ENCODE peak calls at places on chromosome 1, in six cellular contexts. One of them, this sample, is unnamed.

GRCh38 chr1:157073944-157074685 is 25.5 kb downstream of the ETV3L start:
- DNase-seq in neuronal stem cell: peak; percentile 40
- DNase-seq in mesenchymal stem cell: peak; percentile 74
- DNase-seq in H9: peak; percentile 91
- DNase-seq in H1: peak; percentile 84
- DNase-seq in IMR-90: peak; percentile 68
- DNase-seq in this sample: peak; percentile 81

GRCh38 chr1:1371741-1372711 is 3.0 kb downstream of the AURKAIP1 start:
- DNase-seq in IMR-90: peak; percentile 38
- DNase-seq in H9: peak; percentile 90
- DNase-seq in mesenchymal stem cell: peak; percentile 68
- DNase-seq in neuronal stem cell: no peak
- DNase-seq in H1: peak; percentile 99
- DNase-seq in this sample: peak; percentile 66

GRCh38 chr1:145997156-145998023 is 1.0 kb upstream of the TXNIP start:
- DNase-seq in IMR-90: no peak
- DNase-seq in neuronal stem cell: no peak
- DNase-seq in H9: no peak
- DNase-seq in mesenchymal stem cell: no peak
- DNase-seq in H1: no peak
- DNase-seq in this sample: peak; percentile 40

GRCh38 chr1:173164178-173164577 is 43.0 kb downstream of the TNFSF4 start:
- DNase-seq in H9: no peak
- DNase-seq in IMR-90: no peak
- DNase-seq in H1: no peak
- DNase-seq in mesenchymal stem cell: no peak
- DNase-seq in neuronal stem cell: no peak
- DNase-seq in this sample: no peak

GRCh38 chr1:229286099-229286766 is 15.3 kb downstream of the RAB4A start:
- DNase-seq in neuronal stem cell: no peak
- DNase-seq in mesenchymal stem cell: peak; percentile 47
- DNase-seq in H9: no peak
- DNase-seq in IMR-90: no peak
- DNase-seq in H1: no peak
- DNase-seq in this sample: no peak

GRCh38 chr1:16129316-16129715 is 26.6 kb downstream of the EPHA2 start:
- DNase-seq in neuronal stem cell: no peak
- DNase-seq in H9: no peak
- DNase-seq in IMR-90: no peak
- DNase-seq in H1: no peak
- DNase-seq in mesenchymal stem cell: no peak
- DNase-seq in this sample: no peak

GRCh38 chr1:182259229-182259872 is 132.2 kb downstream of the GLUL start:
- DNase-seq in mesenchymal stem cell: peak; percentile 10
- DNase-seq in IMR-90: no peak
- DNase-seq in neuronal stem cell: no peak
- DNase-seq in H9: no peak
- DNase-seq in H1: no peak
- DNase-seq in this sample: no peak

GRCh38 chr1:37890378-37891014 is 31.1 kb upstream of the MTF1 start:
- DNase-seq in H1: no peak
- DNase-seq in mesenchymal stem cell: peak; percentile 27
- DNase-seq in IMR-90: peak; percentile 43
- DNase-seq in neuronal stem cell: no peak
- DNase-seq in H9: no peak
- DNase-seq in this sample: peak; percentile 44

GRCh38 chr1:70978623-70979022 is 69.0 kb downstream of the PTGER3 start:
- DNase-seq in IMR-90: no peak
- DNase-seq in neuronal stem cell: no peak
- DNase-seq in H9: no peak
- DNase-seq in mesenchymal stem cell: no peak
- DNase-seq in H1: no peak
- DNase-seq in this sample: no peak

DNA sequence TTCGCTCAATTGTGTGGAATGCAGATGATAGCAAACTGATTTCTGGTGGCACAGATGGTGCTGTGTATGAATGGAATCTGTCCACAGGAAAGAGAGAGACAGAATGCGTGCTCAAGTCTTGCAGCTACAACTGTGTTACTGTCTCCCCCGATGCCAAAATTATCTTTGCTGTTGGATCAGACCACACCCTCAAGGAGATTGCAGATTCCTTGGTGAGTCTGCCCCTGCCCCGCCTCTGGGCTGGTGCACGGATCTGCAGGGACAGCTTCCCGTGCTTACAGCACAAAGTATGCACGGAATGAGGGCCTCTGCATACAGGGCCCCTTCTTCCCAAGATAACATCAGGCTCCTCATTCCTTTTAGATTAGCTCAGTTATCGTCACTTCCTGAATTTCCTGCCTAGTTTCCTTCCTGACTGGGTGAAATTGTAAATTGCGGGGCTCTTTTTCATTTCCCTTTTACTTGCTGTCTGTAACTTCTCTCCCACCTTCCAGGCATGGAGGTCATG is 34.6 kb downstream of the CFAP57 start:
- DNase-seq in IMR-90: peak; percentile 98
- DNase-seq in H9: peak; percentile 94
- DNase-seq in H1: no peak
- DNase-seq in mesenchymal stem cell: peak; percentile 96
- DNase-seq in neuronal stem cell: no peak
- DNase-seq in this sample: peak; percentile 100
- H4K8ac ChIP-seq in IMR-90: peak overlapping the region; percentile 98
- H4K8ac ChIP-seq in H9: no peak overlapping the region
- H4K8ac ChIP-seq in H1: no peak overlapping the region
- H4K8ac ChIP-seq in mesenchymal stem cell: peak overlapping the region; percentile 96
- H4K8ac ChIP-seq in neuronal stem cell: no peak overlapping the region
- H4K8ac ChIP-seq in this sample: no peak overlapping the region

GRCh38 chr1:17404034-17404671 is 32.2 kb downstream of the PADI6 start:
- DNase-seq in IMR-90: no peak
- DNase-seq in H1: peak; percentile 62
- DNase-seq in H9: peak; percentile 50
- DNase-seq in neuronal stem cell: no peak
- DNase-seq in mesenchymal stem cell: no peak
- DNase-seq in this sample: no peak
- H2BK15ac ChIP-seq in IMR-90: no peak overlapping the region
- H2BK15ac ChIP-seq in H1: no peak overlapping the region
- H2BK15ac ChIP-seq in H9: no peak overlapping the region
- H2BK15ac ChIP-seq in neuronal stem cell: no peak overlapping the region
- H2BK15ac ChIP-seq in mesenchymal stem cell: no peak overlapping the region
- H2BK15ac ChIP-seq in this sample: no peak overlapping the region

DNA sequence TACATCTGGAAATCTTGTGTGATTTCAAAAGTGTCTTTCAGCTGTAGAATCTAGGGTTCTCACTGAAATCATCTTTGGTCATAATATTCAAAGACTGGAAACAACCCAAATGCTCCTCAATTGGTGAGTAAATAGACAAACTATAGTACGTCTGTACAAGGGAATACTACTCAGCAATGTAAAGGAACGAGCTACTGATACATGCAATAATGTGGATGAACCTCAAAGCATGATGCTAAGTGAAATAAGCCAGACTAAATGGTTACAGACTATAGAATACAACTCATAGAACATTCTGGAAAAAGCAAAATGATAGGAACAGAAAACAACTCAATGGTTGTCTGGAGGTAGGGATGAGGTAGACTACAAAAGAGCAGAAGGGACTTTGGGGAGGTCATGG is 2.6 kb downstream of the LACTBL1 start:
- DNase-seq in H1: no peak
- DNase-seq in neuronal stem cell: no peak
- DNase-seq in mesenchymal stem cell: no peak
- DNase-seq in H9: no peak
- DNase-seq in IMR-90: no peak
- DNase-seq in this sample: no peak
- H3K4me2 ChIP-seq in H1: no peak overlapping the region
- H3K4me2 ChIP-seq in neuronal stem cell: no peak overlapping the region
- H3K4me2 ChIP-seq in mesenchymal stem cell: no peak overlapping the region
- H3K4me2 ChIP-seq in H9: no peak overlapping the region
- H3K4me2 ChIP-seq in IMR-90: no peak overlapping the region
- H3K4me2 ChIP-seq in this sample: no peak overlapping the region

GRCh38 chr1:26696645-26697440 is 1.0 kb downstream of the ARID1A start:
- DNase-seq in H9: no peak
- DNase-seq in mesenchymal stem cell: peak; percentile 35
- DNase-seq in neuronal stem cell: no peak
- DNase-seq in IMR-90: no peak
- DNase-seq in H1: no peak
- DNase-seq in this sample: no peak
- H4K8ac ChIP-seq in H9: no peak overlapping the region
- H4K8ac ChIP-seq in mesenchymal stem cell: peak overlapping the region; percentile 75
- H4K8ac ChIP-seq in neuronal stem cell: no peak overlapping the region
- H4K8ac ChIP-seq in IMR-90: no peak overlapping the region
- H4K8ac ChIP-seq in H1: peak overlapping the region; percentile 95
- H4K8ac ChIP-seq in this sample: no peak overlapping the region

DNA sequence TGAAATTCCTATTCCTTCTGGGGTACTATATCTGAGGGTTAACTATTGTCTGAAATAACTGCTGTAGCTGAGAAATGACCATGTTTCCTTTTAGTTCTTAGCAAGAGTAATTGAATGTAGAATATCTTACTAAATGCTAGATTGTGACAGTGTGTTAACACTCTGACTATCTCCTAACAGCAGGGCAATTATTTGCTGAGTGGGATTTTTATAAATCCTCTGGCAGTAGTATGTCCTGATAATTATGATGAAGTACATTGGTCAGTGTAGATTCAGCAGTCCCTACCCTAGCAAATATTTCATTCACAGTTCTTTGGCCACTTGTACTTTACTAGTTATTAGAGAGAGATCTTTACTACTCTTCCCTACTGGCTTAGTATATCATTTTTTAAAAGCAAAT is 138.6 kb downstream of the SPATA17 start:
- DNase-seq in H1: no peak
- DNase-seq in H9: no peak
- DNase-seq in mesenchymal stem cell: no peak
- DNase-seq in neuronal stem cell: no peak
- DNase-seq in IMR-90: no peak
- DNase-seq in this sample: no peak
- H2BK15ac ChIP-seq in H1: no peak overlapping the region
- H2BK15ac ChIP-seq in H9: no peak overlapping the region
- H2BK15ac ChIP-seq in mesenchymal stem cell: no peak overlapping the region
- H2BK15ac ChIP-seq in neuronal stem cell: no peak overlapping the region
- H2BK15ac ChIP-seq in IMR-90: no peak overlapping the region
- H2BK15ac ChIP-seq in this sample: no peak overlapping the region

GRCh38 chr1:165666152-165666551 is 32.2 kb downstream of the ALDH9A1 start:
- DNase-seq in H9: no peak
- DNase-seq in mesenchymal stem cell: peak; percentile 82
- DNase-seq in H1: no peak
- DNase-seq in neuronal stem cell: no peak
- DNase-seq in IMR-90: peak; percentile 68
- DNase-seq in this sample: no peak
- H3K4me2 ChIP-seq in H9: no peak overlapping the region
- H3K4me2 ChIP-seq in mesenchymal stem cell: no peak overlapping the region
- H3K4me2 ChIP-seq in H1: no peak overlapping the region
- H3K4me2 ChIP-seq in neuronal stem cell: no peak overlapping the region
- H3K4me2 ChIP-seq in IMR-90: peak overlapping the region; percentile 33
- H3K4me2 ChIP-seq in this sample: no peak overlapping the region

GRCh38 chr1:26409191-26409751 is 1.3 kb upstream of the LIN28A start:
- DNase-seq in neuronal stem cell: peak; percentile 91
- DNase-seq in H1: peak; percentile 81
- DNase-seq in H9: peak; percentile 70
- DNase-seq in mesenchymal stem cell: no peak
- DNase-seq in IMR-90: no peak
- DNase-seq in this sample: peak; percentile 78
- H4K8ac ChIP-seq in neuronal stem cell: no peak overlapping the region
- H4K8ac ChIP-seq in H1: peak overlapping the region; percentile 91
- H4K8ac ChIP-seq in H9: no peak overlapping the region
- H4K8ac ChIP-seq in mesenchymal stem cell: no peak overlapping the region
- H4K8ac ChIP-seq in IMR-90: no peak overlapping the region
- H4K8ac ChIP-seq in this sample: no peak overlapping the region

DNA sequence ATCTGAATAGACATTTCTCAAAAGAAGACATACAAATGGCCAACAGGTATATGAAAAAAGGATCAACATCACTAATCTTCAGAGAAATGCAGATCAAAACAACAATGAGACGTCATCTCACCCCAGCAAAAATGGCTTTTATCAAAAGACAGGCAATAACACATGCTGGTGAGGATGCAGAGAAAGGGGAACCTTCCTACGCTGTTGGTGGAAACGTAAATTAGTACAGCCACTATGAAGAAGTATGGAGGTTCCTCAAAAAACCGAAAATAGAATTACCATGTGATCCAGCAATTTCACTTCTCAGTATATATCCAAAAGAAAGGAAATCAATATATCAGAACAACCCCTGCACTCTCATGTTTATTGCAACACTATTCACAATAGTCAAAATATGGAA is 65.1 kb upstream of the ATP1B1 start:
- DNase-seq in mesenchymal stem cell: no peak
- DNase-seq in neuronal stem cell: no peak
- DNase-seq in H9: no peak
- DNase-seq in H1: no peak
- DNase-seq in IMR-90: no peak
- DNase-seq in this sample: no peak
- H2BK15ac ChIP-seq in mesenchymal stem cell: no peak overlapping the region
- H2BK15ac ChIP-seq in neuronal stem cell: no peak overlapping the region
- H2BK15ac ChIP-seq in H9: no peak overlapping the region
- H2BK15ac ChIP-seq in H1: no peak overlapping the region
- H2BK15ac ChIP-seq in IMR-90: no peak overlapping the region
- H2BK15ac ChIP-seq in this sample: no peak overlapping the region

This sample was measured in mesendoderm.